ENCODE peak calls at places on chromosome 7, in five cellular contexts. One of them, this sample, is unnamed. For H3K9me3, the result is how much of the 10 kb centered on the place peaks cover.

GRCh38 chr7:101784275-101785127 is 32.9 kb upstream of the CUX1 start:
- DNase-seq in HepG2: peak
- DNase-seq in transverse colon: no peak
- DNase-seq in CD4-positive, alpha-beta T cell: no peak
- DNase-seq in breast epithelium: no peak
- DNase-seq in this sample: no peak

GRCh38 chr7:99133766-99134564 is 9.9 kb downstream of the SMURF1 start:
- DNase-seq in HepG2: no peak
- DNase-seq in transverse colon: no peak
- DNase-seq in CD4-positive, alpha-beta T cell: no peak
- DNase-seq in breast epithelium: no peak
- DNase-seq in this sample: no peak

GRCh38 chr7:135744938-135745701 is 3.5 kb downstream of the FAM180A start:
- DNase-seq in HepG2: no peak
- DNase-seq in transverse colon: no peak
- DNase-seq in CD4-positive, alpha-beta T cell: no peak
- DNase-seq in breast epithelium: peak
- DNase-seq in this sample: no peak

GRCh38 chr7:40525764-40526163 is 391.0 kb downstream of the SUGCT start:
- DNase-seq in HepG2: no peak
- DNase-seq in transverse colon: no peak
- DNase-seq in CD4-positive, alpha-beta T cell: no peak
- DNase-seq in breast epithelium: no peak
- DNase-seq in this sample: no peak

GRCh38 chr7:43954524-43955228 is 28.4 kb downstream of the UBE2D4 start:
- DNase-seq in HepG2: peak
- DNase-seq in transverse colon: peak
- DNase-seq in CD4-positive, alpha-beta T cell: no peak
- DNase-seq in breast epithelium: no peak
- DNase-seq in this sample: peak

GRCh38 chr7:83794834-83795233 is 145.9 kb upstream of the SEMA3E start:
- DNase-seq in HepG2: no peak
- DNase-seq in transverse colon: no peak
- DNase-seq in CD4-positive, alpha-beta T cell: no peak
- DNase-seq in breast epithelium: no peak
- DNase-seq in this sample: no peak

GRCh38 chr7:74527842-74528241 is 74.1 kb downstream of the GTF2IRD1 start:
- DNase-seq in HepG2: no peak
- DNase-seq in transverse colon: peak
- DNase-seq in CD4-positive, alpha-beta T cell: no peak
- DNase-seq in breast epithelium: peak
- DNase-seq in this sample: no peak

GRCh38 chr7:114070246-114070645 is 151.4 kb upstream of the PPP1R3A start:
- DNase-seq in HepG2: no peak
- DNase-seq in transverse colon: no peak
- DNase-seq in CD4-positive, alpha-beta T cell: no peak
- DNase-seq in breast epithelium: no peak
- DNase-seq in this sample: no peak

DNA sequence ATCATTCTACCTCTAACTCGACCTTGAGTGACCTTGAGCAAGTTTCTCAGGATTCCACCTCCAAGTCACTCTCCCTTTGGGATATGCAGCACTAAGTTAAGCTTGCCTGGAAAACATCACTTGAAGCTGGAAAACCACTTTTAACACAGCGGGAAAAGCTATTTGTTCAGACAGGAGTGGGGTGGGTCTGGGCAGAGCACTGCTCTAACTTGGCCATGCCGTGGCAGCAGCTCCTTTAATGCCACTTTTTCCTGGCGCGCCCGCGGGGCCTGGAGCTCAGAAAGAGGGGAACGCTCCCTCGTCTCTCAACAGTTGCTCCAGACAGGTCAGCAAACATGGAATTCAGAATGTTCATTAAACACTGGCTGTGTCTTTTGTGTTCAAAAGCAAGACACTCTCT is 35.4 kb downstream of the EGFR start:
- DNase-seq in HepG2: no peak
- DNase-seq in transverse colon: no peak
- DNase-seq in CD4-positive, alpha-beta T cell: no peak
- DNase-seq in breast epithelium: peak
- DNase-seq in this sample: no peak
- H3K27ac ChIP-seq in HepG2: no peak
- H3K27ac ChIP-seq in transverse colon: peak
- H3K27ac ChIP-seq in CD4-positive, alpha-beta T cell: no peak
- H3K27ac ChIP-seq in breast epithelium: peak
- H3K27ac ChIP-seq in this sample: no peak

GRCh38 chr7:152025077-152025936 is at the start of gene GALNT11:
- DNase-seq in HepG2: peak
- DNase-seq in transverse colon: peak
- DNase-seq in CD4-positive, alpha-beta T cell: peak
- DNase-seq in breast epithelium: peak
- DNase-seq in this sample: peak
- TF ChIP-seq CTCF in HepG2: peak
- TF ChIP-seq CTCF in transverse colon: peak
- TF ChIP-seq CTCF in CD4-positive, alpha-beta T cell: no peak
- TF ChIP-seq CTCF in breast epithelium: peak
- TF ChIP-seq CTCF in this sample: peak

GRCh38 chr7:158311791-158312190 is 275.8 kb downstream of the PTPRN2 start:
- DNase-seq in HepG2: no peak
- DNase-seq in transverse colon: no peak
- DNase-seq in CD4-positive, alpha-beta T cell: no peak
- DNase-seq in breast epithelium: no peak
- DNase-seq in this sample: no peak

GRCh38 chr7:158309844-158310763 is 277.5 kb downstream of the PTPRN2 start:
- DNase-seq in HepG2: no peak
- DNase-seq in transverse colon: no peak
- DNase-seq in CD4-positive, alpha-beta T cell: no peak
- DNase-seq in breast epithelium: no peak
- DNase-seq in this sample: no peak

GRCh38 chr7:158312789-158313188 is 274.8 kb downstream of the PTPRN2 start:
- DNase-seq in HepG2: no peak
- DNase-seq in transverse colon: no peak
- DNase-seq in CD4-positive, alpha-beta T cell: no peak
- DNase-seq in breast epithelium: no peak
- DNase-seq in this sample: no peak

GRCh38 chr7:158310924-158311713 is 276.5 kb downstream of the PTPRN2 start:
- DNase-seq in HepG2: no peak
- DNase-seq in transverse colon: no peak
- DNase-seq in CD4-positive, alpha-beta T cell: no peak
- DNase-seq in breast epithelium: no peak
- DNase-seq in this sample: no peak

DNA sequence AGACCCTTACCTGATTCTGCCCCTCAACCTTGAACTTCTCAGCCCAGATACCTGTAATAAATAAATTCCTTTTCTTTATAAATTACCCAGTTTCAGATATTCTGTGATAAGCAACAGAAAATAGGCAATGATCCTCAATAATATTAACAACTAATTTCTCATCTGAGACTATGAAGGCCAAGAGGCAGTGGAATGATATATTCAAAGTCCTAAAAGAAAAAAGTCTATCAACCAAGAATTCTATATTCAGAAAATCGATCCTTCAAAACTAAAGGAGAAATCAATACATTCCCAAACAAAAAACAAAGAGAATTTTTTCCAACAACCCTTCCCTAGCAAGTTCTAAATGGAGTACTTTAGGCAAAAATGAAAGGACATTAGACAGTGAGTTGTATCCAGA is 279.6 kb downstream of the PTPRN2 start:
- DNase-seq in HepG2: no peak
- DNase-seq in transverse colon: no peak
- DNase-seq in CD4-positive, alpha-beta T cell: no peak
- DNase-seq in breast epithelium: no peak
- DNase-seq in this sample: no peak
- H3K9me3 ChIP-seq in HepG2: under half
- H3K9me3 ChIP-seq in transverse colon: under half
- H3K9me3 ChIP-seq in CD4-positive, alpha-beta T cell: under half
- H3K9me3 ChIP-seq in breast epithelium: under half
- H3K9me3 ChIP-seq in this sample: under half

DNA sequence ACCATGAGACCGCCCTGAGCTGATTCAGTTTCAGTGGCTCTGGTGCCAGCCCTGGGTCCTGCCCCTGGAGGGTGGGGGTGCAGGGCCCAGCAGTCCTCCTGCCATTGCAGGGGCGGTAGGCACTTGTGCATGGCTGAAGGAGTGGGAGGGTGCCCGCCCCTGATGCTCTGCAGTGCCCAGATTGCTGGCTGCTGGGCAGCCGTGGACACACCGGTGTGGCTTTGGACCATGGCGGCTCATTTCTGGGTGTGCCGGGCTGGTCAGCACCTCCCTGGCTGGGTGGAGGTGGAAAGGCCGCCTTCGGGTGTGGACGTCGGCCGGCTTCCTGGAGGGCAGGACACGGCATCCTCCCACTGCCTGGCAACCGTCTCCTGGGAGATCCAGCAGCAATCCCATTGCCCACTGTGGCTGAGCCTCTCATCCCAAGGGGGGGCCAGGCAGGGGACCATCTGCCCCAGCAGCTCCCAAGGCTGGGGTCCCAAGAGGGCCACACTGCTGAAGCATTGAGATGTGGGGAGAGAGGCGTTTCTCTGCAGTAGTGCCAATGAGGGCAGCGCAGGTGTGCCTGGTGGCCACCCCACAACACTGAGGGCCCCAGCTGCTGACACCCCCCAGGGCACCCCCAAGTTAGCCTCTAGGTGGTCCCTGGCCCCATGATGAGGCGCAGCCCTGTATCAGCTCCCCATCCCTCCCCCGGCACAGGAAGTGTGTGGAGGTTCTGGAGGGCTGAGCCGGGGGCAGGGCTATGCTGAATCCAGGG is 12.9 kb downstream of the TTYH3 start:
- DNase-seq in HepG2: no peak
- DNase-seq in transverse colon: no peak
- DNase-seq in CD4-positive, alpha-beta T cell: no peak
- DNase-seq in breast epithelium: no peak
- DNase-seq in this sample: no peak
- H3K27ac ChIP-seq in HepG2: no peak
- H3K27ac ChIP-seq in transverse colon: no peak
- H3K27ac ChIP-seq in CD4-positive, alpha-beta T cell: no peak
- H3K27ac ChIP-seq in breast epithelium: no peak
- H3K27ac ChIP-seq in this sample: no peak

GRCh38 chr7:130958846-130959245 is 224.8 kb upstream of the KLF14 start:
- DNase-seq in HepG2: no peak
- DNase-seq in transverse colon: no peak
- DNase-seq in CD4-positive, alpha-beta T cell: no peak
- DNase-seq in breast epithelium: no peak
- DNase-seq in this sample: no peak

GRCh38 chr7:130957722-130958360 is 223.8 kb upstream of the KLF14 start:
- DNase-seq in HepG2: no peak
- DNase-seq in transverse colon: no peak
- DNase-seq in CD4-positive, alpha-beta T cell: no peak
- DNase-seq in breast epithelium: no peak
- DNase-seq in this sample: no peak

GRCh38 chr7:130961128-130961601 is 227.2 kb upstream of the KLF14 start:
- DNase-seq in HepG2: no peak
- DNase-seq in transverse colon: peak
- DNase-seq in CD4-positive, alpha-beta T cell: peak
- DNase-seq in breast epithelium: no peak
- DNase-seq in this sample: no peak

GRCh38 chr7:130960208-130960988 is 226.4 kb upstream of the KLF14 start:
- DNase-seq in HepG2: no peak
- DNase-seq in transverse colon: no peak
- DNase-seq in CD4-positive, alpha-beta T cell: peak
- DNase-seq in breast epithelium: no peak
- DNase-seq in this sample: no peak

DNA sequence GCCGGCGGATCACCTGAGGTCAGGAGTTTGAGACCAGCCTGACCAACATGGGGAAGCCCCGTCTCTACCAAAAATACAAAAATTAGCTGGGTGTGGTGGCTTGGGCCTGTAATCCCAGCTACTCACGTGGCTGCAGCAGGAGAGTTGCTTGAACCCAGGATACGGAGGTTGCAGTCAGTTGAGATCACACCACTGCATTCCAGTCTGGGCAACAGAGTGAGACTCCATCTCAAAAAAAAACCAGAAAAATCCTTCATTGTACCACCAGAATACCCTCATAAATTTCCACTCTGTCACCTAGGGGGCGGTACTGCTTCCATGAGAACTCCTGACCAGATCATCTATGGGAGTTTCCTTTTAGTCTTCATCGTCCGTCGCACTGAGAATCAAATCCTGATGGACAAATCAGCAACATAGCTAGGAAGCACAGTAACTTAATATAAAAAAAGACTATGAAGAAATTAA is 225.8 kb upstream of the KLF14 start:
- DNase-seq in HepG2: peak
- DNase-seq in transverse colon: no peak
- DNase-seq in CD4-positive, alpha-beta T cell: no peak
- DNase-seq in breast epithelium: no peak
- DNase-seq in this sample: no peak
- TF ChIP-seq CTCF in HepG2: peak
- TF ChIP-seq CTCF in transverse colon: peak
- TF ChIP-seq CTCF in CD4-positive, alpha-beta T cell: no peak
- TF ChIP-seq CTCF in breast epithelium: no peak
- TF ChIP-seq CTCF in this sample: no peak

DNA sequence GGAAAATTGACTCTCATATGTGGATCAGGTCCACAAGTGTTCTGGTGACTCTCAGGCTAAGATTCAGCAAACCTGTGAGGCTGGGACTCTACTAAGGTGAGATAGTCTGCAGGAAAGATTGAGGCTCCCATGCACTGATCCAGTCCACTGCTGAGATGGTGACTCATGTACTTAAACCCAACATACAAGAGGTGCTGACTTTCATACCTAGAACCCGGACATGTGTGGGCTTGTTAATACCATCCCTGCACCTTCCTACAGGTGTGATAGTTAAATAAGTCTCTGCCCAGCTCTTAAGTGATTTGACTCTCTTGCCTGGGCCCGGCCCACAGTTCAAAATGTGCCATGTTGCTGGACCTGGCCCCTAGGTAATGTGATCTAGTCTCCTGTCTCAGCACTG is 27.1 kb upstream of the ZNF107 start:
- DNase-seq in HepG2: no peak
- DNase-seq in transverse colon: no peak
- DNase-seq in CD4-positive, alpha-beta T cell: no peak
- DNase-seq in breast epithelium: no peak
- DNase-seq in this sample: no peak
- H3K9me3 ChIP-seq in HepG2: under half
- H3K9me3 ChIP-seq in transverse colon: under half
- H3K9me3 ChIP-seq in CD4-positive, alpha-beta T cell: under half
- H3K9me3 ChIP-seq in breast epithelium: under half
- H3K9me3 ChIP-seq in this sample: under half

DNA sequence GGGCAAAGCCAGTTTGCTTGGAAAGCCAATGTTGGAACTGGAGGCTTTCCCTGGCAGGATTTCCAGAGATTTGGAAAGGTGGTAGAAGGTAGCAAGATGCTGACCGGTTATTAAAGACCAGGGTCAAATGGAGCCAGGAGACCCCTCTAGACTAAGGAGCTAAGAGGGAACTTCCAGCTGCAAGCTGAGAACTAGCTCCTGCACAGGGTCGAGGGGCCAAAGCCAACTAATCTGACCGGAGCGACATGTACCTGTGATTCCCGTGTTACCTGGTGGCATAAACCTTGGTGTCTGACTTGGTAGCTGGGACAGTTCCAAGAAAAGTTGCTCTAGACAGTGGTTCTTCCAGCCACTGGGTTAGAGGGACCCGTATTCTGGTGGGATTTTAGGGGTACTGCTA is 41.8 kb downstream of the SPDYE5 start:
- DNase-seq in HepG2: no peak
- DNase-seq in transverse colon: no peak
- DNase-seq in CD4-positive, alpha-beta T cell: no peak
- DNase-seq in breast epithelium: peak
- DNase-seq in this sample: no peak
- H3K27ac ChIP-seq in HepG2: no peak
- H3K27ac ChIP-seq in transverse colon: no peak
- H3K27ac ChIP-seq in CD4-positive, alpha-beta T cell: no peak
- H3K27ac ChIP-seq in breast epithelium: no peak
- H3K27ac ChIP-seq in this sample: no peak

This sample was measured in WERI-Rb-1.